ENCODE peak calls at places on chromosome 21, in four cellular contexts. Y is AML-193, U is left colon, P is GM12891. X is an unnamed sample.

GRCh38 chr21:34845521-34846213 is 176.9 kb downstream of the CLIC6 start:
- DNase-seq in U (peak), P (peak), Y (no peak), X (no peak)

GRCh38 chr21:46121286-46122221 is 23.6 kb downstream of the COL6A2 start:
- DNase-seq in Y (no peak), P (peak), U (peak), X (no peak)

GRCh38 chr21:39582749-39583148 is 30.0 kb upstream of the B3GALT5 start:
- DNase-seq in Y (no peak), P (no peak), U (no peak), X (no peak)

GRCh38 chr21:36419996-36420395 is 34.8 kb downstream of the CHAF1B start:
- DNase-seq in Y (peak), U (peak), P (peak), X (peak)

GRCh38 chr21:23119491-23119890 is 2121.3 kb downstream of the NCAM2 start:
- DNase-seq in Y (no peak), P (no peak), U (no peak), X (no peak)

GRCh38 chr21:41752231-41752681 is 14.6 kb downstream of the RIPK4 start:
- DNase-seq in U (no peak), Y (no peak), P (no peak), X (no peak)

GRCh38 chr21:28132713-28133112 is 860.0 kb downstream of the LTN1 start:
- DNase-seq in P (no peak), Y (no peak), U (no peak), X (no peak)

GRCh38 chr21:43308101-43308500 is 118.8 kb downstream of the SIK1 start:
- DNase-seq in P (no peak), Y (no peak), U (no peak), X (no peak)

GRCh38 chr21:42031816-42032215 is 21.7 kb upstream of the ZBTB21 start:
- DNase-seq in U (no peak), Y (no peak), P (no peak), X (no peak)

GRCh38 chr21:37043818-37044217 is 29.1 kb downstream of the PIGP start:
- DNase-seq in P (no peak), U (no peak), Y (no peak), X (no peak)

GRCh38 chr21:33332143-33332542 is 7.4 kb downstream of the IFNAR1 start:
- DNase-seq in P (no peak), U (no peak), Y (no peak), X (no peak)

GRCh38 chr21:26366781-26367180 is 196.2 kb upstream of the APP start:
- DNase-seq in P (no peak), U (no peak), Y (no peak), X (no peak)

GRCh38 chr21:40886931-40887330 is 40.0 kb upstream of the DSCAM start:
- DNase-seq in P (no peak), U (no peak), Y (no peak), X (no peak)

GRCh38 chr21:44006017-44006624 is 6.0 kb upstream of the TRAPPC10 start:
- DNase-seq in Y (no peak), P (no peak), U (no peak), X (no peak)

GRCh38 chr21:35933466-35933865 is 126.9 kb downstream of the SETD4 start:
- DNase-seq in P (no peak), U (peak), Y (peak), X (peak)

GRCh38 chr21:31580866-31581276 is 78.6 kb upstream of the SOD1 start:
- DNase-seq in U (peak), P (peak), Y (peak), X (peak)